ENCODE peak calls at places on chromosomes 12 and 14, in nine cellular contexts. One of them, this sample, is unnamed.
A peak's percentile ranks its signal among the peaks of the same experiment; 100 is the strongest.

GRCh38 chr12:28242888-28243633 is 52.8 kb downstream of the CCDC91 start:
- DNase-seq in thoracic aorta: no peak
- DNase-seq in fibroblast of mammary gland: peak; percentile 22
- DNase-seq in left lung: no peak
- DNase-seq in SK-N-SH: no peak
- DNase-seq in uterus: no peak
- DNase-seq in CD8-positive, alpha-beta T cell: no peak
- DNase-seq in NT2/D1: no peak
- DNase-seq in adrenal gland: no peak
- DNase-seq in this sample: no peak

GRCh38 chr14:84767434-84767833 is 762.5 kb upstream of the FLRT2 start:
- DNase-seq in thoracic aorta: no peak
- DNase-seq in SK-N-SH: no peak
- DNase-seq in adrenal gland: no peak
- DNase-seq in CD8-positive, alpha-beta T cell: no peak
- DNase-seq in left lung: no peak
- DNase-seq in NT2/D1: no peak
- DNase-seq in fibroblast of mammary gland: no peak
- DNase-seq in uterus: no peak
- DNase-seq in this sample: no peak

GRCh38 chr14:70000601-70001000 is 121.4 kb downstream of the SMOC1 start:
- DNase-seq in CD8-positive, alpha-beta T cell: no peak
- DNase-seq in left lung: no peak
- DNase-seq in thoracic aorta: no peak
- DNase-seq in uterus: no peak
- DNase-seq in SK-N-SH: no peak
- DNase-seq in NT2/D1: no peak
- DNase-seq in adrenal gland: no peak
- DNase-seq in fibroblast of mammary gland: peak; percentile 29
- DNase-seq in this sample: no peak

GRCh38 chr12:87054225-87054624 is 798.0 kb upstream of the MGAT4C start:
- DNase-seq in SK-N-SH: no peak
- DNase-seq in CD8-positive, alpha-beta T cell: no peak
- DNase-seq in uterus: no peak
- DNase-seq in NT2/D1: no peak
- DNase-seq in fibroblast of mammary gland: no peak
- DNase-seq in left lung: no peak
- DNase-seq in thoracic aorta: no peak
- DNase-seq in adrenal gland: no peak
- DNase-seq in this sample: no peak

GRCh38 chr12:779745-780734 is 27.7 kb downstream of the WNK1 start:
- DNase-seq in thoracic aorta: no peak
- DNase-seq in adrenal gland: no peak
- DNase-seq in left lung: no peak
- DNase-seq in uterus: no peak
- DNase-seq in fibroblast of mammary gland: peak; percentile 66
- DNase-seq in SK-N-SH: no peak
- DNase-seq in CD8-positive, alpha-beta T cell: no peak
- DNase-seq in NT2/D1: no peak
- DNase-seq in this sample: no peak

GRCh38 chr12:39884616-39885125 is 221.2 kb downstream of the SLC2A13 start:
- DNase-seq in NT2/D1: no peak
- DNase-seq in SK-N-SH: no peak
- DNase-seq in left lung: no peak
- DNase-seq in CD8-positive, alpha-beta T cell: no peak
- DNase-seq in thoracic aorta: no peak
- DNase-seq in fibroblast of mammary gland: no peak
- DNase-seq in adrenal gland: no peak
- DNase-seq in uterus: no peak
- DNase-seq in this sample: no peak

GRCh38 chr14:24943024-24943423 is 106.9 kb downstream of the STXBP6 start:
- DNase-seq in SK-N-SH: no peak
- DNase-seq in CD8-positive, alpha-beta T cell: no peak
- DNase-seq in left lung: no peak
- DNase-seq in fibroblast of mammary gland: peak; percentile 77
- DNase-seq in thoracic aorta: no peak
- DNase-seq in uterus: peak; percentile 47
- DNase-seq in adrenal gland: no peak
- DNase-seq in NT2/D1: peak; percentile 35
- DNase-seq in this sample: peak; percentile 87

GRCh38 chr14:100504372-100505078 is 82.7 kb downstream of the BEGAIN start:
- DNase-seq in fibroblast of mammary gland: peak; percentile 19
- DNase-seq in adrenal gland: no peak
- DNase-seq in CD8-positive, alpha-beta T cell: no peak
- DNase-seq in uterus: no peak
- DNase-seq in thoracic aorta: no peak
- DNase-seq in SK-N-SH: no peak
- DNase-seq in left lung: no peak
- DNase-seq in NT2/D1: peak; percentile 2
- DNase-seq in this sample: no peak

GRCh38 chr14:99968931-99969330 is 96.3 kb upstream of the EVL start:
- DNase-seq in fibroblast of mammary gland: peak; percentile 81
- DNase-seq in SK-N-SH: no peak
- DNase-seq in uterus: no peak
- DNase-seq in CD8-positive, alpha-beta T cell: no peak
- DNase-seq in thoracic aorta: no peak
- DNase-seq in left lung: no peak
- DNase-seq in NT2/D1: no peak
- DNase-seq in adrenal gland: no peak
- DNase-seq in this sample: no peak

GRCh38 chr14:71089974-71090373 is 182.7 kb downstream of the PCNX1 start:
- DNase-seq in SK-N-SH: no peak
- DNase-seq in left lung: no peak
- DNase-seq in NT2/D1: no peak
- DNase-seq in uterus: no peak
- DNase-seq in thoracic aorta: no peak
- DNase-seq in CD8-positive, alpha-beta T cell: no peak
- DNase-seq in fibroblast of mammary gland: peak; percentile 30
- DNase-seq in adrenal gland: no peak
- DNase-seq in this sample: no peak

DNA sequence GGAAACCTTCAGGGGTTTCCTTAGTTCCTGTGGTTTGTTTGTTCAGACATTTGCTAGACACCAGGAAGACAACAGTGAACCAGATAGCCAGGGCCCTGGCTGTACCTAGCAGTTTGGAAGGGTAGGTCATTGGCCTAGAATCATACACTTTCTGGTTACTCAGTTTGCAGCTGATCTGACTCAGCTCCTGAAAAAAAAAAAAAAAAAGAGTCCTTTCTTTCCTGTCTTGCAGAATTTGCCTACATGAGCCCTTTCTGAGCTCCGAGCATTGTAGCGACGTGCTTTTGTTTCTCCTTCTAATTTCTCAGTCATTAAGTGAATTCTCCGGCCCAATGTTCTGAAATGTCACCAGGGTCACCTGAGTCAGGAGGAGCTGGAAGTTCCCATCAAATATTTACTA is 2.4 kb downstream of the CABP1 start:
- DNase-seq in left lung: no peak
- DNase-seq in fibroblast of mammary gland: peak; percentile 14
- DNase-seq in adrenal gland: no peak
- DNase-seq in uterus: no peak
- DNase-seq in SK-N-SH: no peak
- DNase-seq in thoracic aorta: no peak
- DNase-seq in NT2/D1: no peak
- DNase-seq in CD8-positive, alpha-beta T cell: no peak
- DNase-seq in this sample: no peak
- H3K4me3 ChIP-seq in left lung: no peak overlapping the region
- H3K4me3 ChIP-seq in fibroblast of mammary gland: no peak overlapping the region
- H3K4me3 ChIP-seq in adrenal gland: no peak overlapping the region
- H3K4me3 ChIP-seq in uterus: no peak overlapping the region
- H3K4me3 ChIP-seq in SK-N-SH: no peak overlapping the region
- H3K4me3 ChIP-seq in thoracic aorta: no peak overlapping the region
- H3K4me3 ChIP-seq in NT2/D1: no peak overlapping the region
- H3K4me3 ChIP-seq in CD8-positive, alpha-beta T cell: no peak overlapping the region
- H3K4me3 ChIP-seq in this sample: no peak overlapping the region

GRCh38 chr12:49733219-49734017 is 7.9 kb upstream of the TMBIM6 start:
- DNase-seq in adrenal gland: no peak
- DNase-seq in left lung: no peak
- DNase-seq in thoracic aorta: no peak
- DNase-seq in SK-N-SH: no peak
- DNase-seq in CD8-positive, alpha-beta T cell: no peak
- DNase-seq in fibroblast of mammary gland: no peak
- DNase-seq in uterus: no peak
- DNase-seq in NT2/D1: peak; percentile 27
- DNase-seq in this sample: no peak

GRCh38 chr12:49730568-49731101 is 10.7 kb upstream of the TMBIM6 start:
- DNase-seq in left lung: no peak
- DNase-seq in thoracic aorta: no peak
- DNase-seq in fibroblast of mammary gland: peak; percentile 50
- DNase-seq in CD8-positive, alpha-beta T cell: no peak
- DNase-seq in uterus: no peak
- DNase-seq in adrenal gland: no peak
- DNase-seq in NT2/D1: no peak
- DNase-seq in SK-N-SH: no peak
- DNase-seq in this sample: no peak

GRCh38 chr12:49730050-49730449 is 11.3 kb upstream of the TMBIM6 start:
- DNase-seq in NT2/D1: no peak
- DNase-seq in thoracic aorta: no peak
- DNase-seq in adrenal gland: no peak
- DNase-seq in CD8-positive, alpha-beta T cell: no peak
- DNase-seq in SK-N-SH: no peak
- DNase-seq in fibroblast of mammary gland: no peak
- DNase-seq in left lung: no peak
- DNase-seq in uterus: no peak
- DNase-seq in this sample: no peak

DNA sequence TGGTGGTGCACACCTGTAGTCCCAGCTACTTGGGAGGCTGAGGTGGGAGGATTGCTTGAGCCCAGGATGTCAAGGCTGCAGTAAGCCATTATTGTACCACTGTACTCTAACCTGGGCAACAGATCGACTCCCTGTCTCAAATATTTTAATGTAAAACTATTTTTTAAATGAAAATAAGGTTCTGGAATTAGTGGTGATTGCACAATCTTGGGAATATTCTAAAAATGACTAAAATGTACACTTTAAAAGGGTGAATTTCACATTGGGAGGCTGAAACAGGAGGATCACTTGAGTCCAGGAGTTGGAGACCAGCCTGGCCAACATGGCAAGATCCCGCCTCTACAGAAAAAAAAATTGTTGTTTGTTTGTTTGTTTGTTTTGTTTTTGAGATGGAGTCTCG is 12.9 kb upstream of the TMBIM6 start:
- DNase-seq in thoracic aorta: no peak
- DNase-seq in NT2/D1: no peak
- DNase-seq in SK-N-SH: no peak
- DNase-seq in CD8-positive, alpha-beta T cell: no peak
- DNase-seq in adrenal gland: no peak
- DNase-seq in fibroblast of mammary gland: no peak
- DNase-seq in uterus: no peak
- DNase-seq in left lung: no peak
- DNase-seq in this sample: no peak
- H3K4me3 ChIP-seq in thoracic aorta: no peak overlapping the region
- H3K4me3 ChIP-seq in NT2/D1: no peak overlapping the region
- H3K4me3 ChIP-seq in SK-N-SH: no peak overlapping the region
- H3K4me3 ChIP-seq in CD8-positive, alpha-beta T cell: no peak overlapping the region
- H3K4me3 ChIP-seq in adrenal gland: no peak overlapping the region
- H3K4me3 ChIP-seq in fibroblast of mammary gland: no peak overlapping the region
- H3K4me3 ChIP-seq in uterus: no peak overlapping the region
- H3K4me3 ChIP-seq in left lung: no peak overlapping the region
- H3K4me3 ChIP-seq in this sample: no peak overlapping the region

GRCh38 chr12:12083688-12084087 is 12.9 kb downstream of the BCL2L14 start:
- DNase-seq in left lung: no peak
- DNase-seq in adrenal gland: no peak
- DNase-seq in CD8-positive, alpha-beta T cell: no peak
- DNase-seq in NT2/D1: no peak
- DNase-seq in uterus: no peak
- DNase-seq in SK-N-SH: no peak
- DNase-seq in thoracic aorta: no peak
- DNase-seq in fibroblast of mammary gland: no peak
- DNase-seq in this sample: no peak
- H3K4me3 ChIP-seq in left lung: no peak overlapping the region
- H3K4me3 ChIP-seq in adrenal gland: no peak overlapping the region
- H3K4me3 ChIP-seq in CD8-positive, alpha-beta T cell: no peak overlapping the region
- H3K4me3 ChIP-seq in NT2/D1: no peak overlapping the region
- H3K4me3 ChIP-seq in uterus: no peak overlapping the region
- H3K4me3 ChIP-seq in SK-N-SH: no peak overlapping the region
- H3K4me3 ChIP-seq in thoracic aorta: no peak overlapping the region
- H3K4me3 ChIP-seq in fibroblast of mammary gland: no peak overlapping the region
- H3K4me3 ChIP-seq in this sample: no peak overlapping the region

GRCh38 chr12:109130297-109130696 is 13.9 kb downstream of the ACACB start:
- DNase-seq in NT2/D1: no peak
- DNase-seq in left lung: no peak
- DNase-seq in thoracic aorta: no peak
- DNase-seq in CD8-positive, alpha-beta T cell: no peak
- DNase-seq in uterus: no peak
- DNase-seq in adrenal gland: no peak
- DNase-seq in fibroblast of mammary gland: no peak
- DNase-seq in SK-N-SH: no peak
- DNase-seq in this sample: peak; percentile 45

GRCh38 chr12:109134186-109134917 is 18.0 kb downstream of the ACACB start:
- DNase-seq in fibroblast of mammary gland: peak; percentile 70
- DNase-seq in CD8-positive, alpha-beta T cell: no peak
- DNase-seq in thoracic aorta: no peak
- DNase-seq in uterus: peak; percentile 56
- DNase-seq in left lung: no peak
- DNase-seq in adrenal gland: peak; percentile 64
- DNase-seq in SK-N-SH: peak; percentile 60
- DNase-seq in NT2/D1: no peak
- DNase-seq in this sample: peak; percentile 68

GRCh38 chr12:109131522-109132050 is 15.2 kb downstream of the ACACB start:
- DNase-seq in NT2/D1: no peak
- DNase-seq in adrenal gland: peak; percentile 81
- DNase-seq in SK-N-SH: no peak
- DNase-seq in CD8-positive, alpha-beta T cell: no peak
- DNase-seq in left lung: no peak
- DNase-seq in thoracic aorta: no peak
- DNase-seq in fibroblast of mammary gland: no peak
- DNase-seq in uterus: no peak
- DNase-seq in this sample: peak; percentile 82

GRCh38 chr12:109127533-109128242 is 11.3 kb downstream of the ACACB start:
- DNase-seq in CD8-positive, alpha-beta T cell: no peak
- DNase-seq in uterus: no peak
- DNase-seq in adrenal gland: no peak
- DNase-seq in NT2/D1: no peak
- DNase-seq in left lung: no peak
- DNase-seq in thoracic aorta: no peak
- DNase-seq in fibroblast of mammary gland: no peak
- DNase-seq in SK-N-SH: no peak
- DNase-seq in this sample: peak; percentile 46

DNA sequence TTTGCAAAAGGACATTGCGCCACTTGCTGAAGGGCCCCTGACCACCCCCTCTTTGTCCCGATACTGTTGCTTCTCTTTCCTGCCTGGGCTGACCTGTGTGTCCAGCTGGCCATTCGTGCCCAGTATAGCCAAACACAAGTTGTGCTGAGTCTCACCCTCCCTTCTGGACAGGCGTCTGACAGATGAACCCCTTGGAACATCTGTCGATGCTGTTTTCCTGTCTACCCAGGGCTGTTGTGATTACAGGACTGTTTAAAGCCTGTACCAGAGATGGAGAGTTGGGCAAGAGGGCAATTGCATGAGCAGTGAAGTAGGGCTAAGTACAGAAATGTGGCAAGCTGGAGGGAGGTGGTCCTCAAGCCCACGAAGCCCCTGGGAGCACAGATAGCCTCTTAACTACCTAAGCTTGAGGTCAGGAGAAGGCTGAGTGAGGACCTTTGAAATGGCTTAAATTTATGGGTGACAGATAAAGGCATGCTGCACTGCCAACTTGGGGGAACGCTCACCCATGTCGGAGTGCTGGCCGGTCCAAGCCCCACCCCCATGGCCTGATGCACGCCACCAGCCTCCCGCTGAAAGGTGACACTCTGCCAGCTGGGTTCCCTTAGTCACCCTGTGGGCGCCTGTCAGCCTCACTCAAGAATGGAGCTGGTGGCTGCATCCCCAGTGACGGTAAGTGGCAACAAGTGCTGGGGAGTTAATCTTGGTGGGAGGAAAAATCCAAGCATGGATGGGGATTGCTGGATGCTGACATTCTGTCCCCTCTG is 14.6 kb downstream of the ACACB start:
- DNase-seq in uterus: no peak
- DNase-seq in adrenal gland: peak; percentile 94
- DNase-seq in fibroblast of mammary gland: no peak
- DNase-seq in SK-N-SH: peak; percentile 27
- DNase-seq in NT2/D1: no peak
- DNase-seq in thoracic aorta: no peak
- DNase-seq in left lung: no peak
- DNase-seq in CD8-positive, alpha-beta T cell: no peak
- DNase-seq in this sample: peak; percentile 74
- H3K4me3 ChIP-seq in uterus: no peak overlapping the region
- H3K4me3 ChIP-seq in adrenal gland: peak overlapping the region; percentile 35
- H3K4me3 ChIP-seq in fibroblast of mammary gland: no peak overlapping the region
- H3K4me3 ChIP-seq in SK-N-SH: no peak overlapping the region
- H3K4me3 ChIP-seq in NT2/D1: no peak overlapping the region
- H3K4me3 ChIP-seq in thoracic aorta: peak overlapping the region; percentile 42
- H3K4me3 ChIP-seq in left lung: no peak overlapping the region
- H3K4me3 ChIP-seq in CD8-positive, alpha-beta T cell: no peak overlapping the region
- H3K4me3 ChIP-seq in this sample: peak overlapping the region; percentile 2

This sample was measured in sigmoid colon.